ENCODE peak calls at places on chromosomes 1 and 21, in four cellular contexts. M, K, C and U are unnamed samples.

GRCh38 chr1:77265180-77265579 is 16.6 kb upstream of the AK5 start:
- DNase-seq in M (no peak), K (no peak), C (no peak), U (peak; percentile 14)

GRCh38 chr1:230878584-230878975 is 10.3 kb upstream of the C1orf198 start:
- DNase-seq in M (no peak), K (no peak), C (no peak), U (no peak)

GRCh38 chr1:52237430-52237829 is 95.5 kb downstream of the ZFYVE9 start:
- DNase-seq in M (no peak), K (peak; percentile 66), C (no peak), U (no peak)

GRCh38 chr1:200668514-200669313 is 993 bp downstream of the DDX59 start:
- DNase-seq in M (no peak), K (peak; percentile 22), C (no peak), U (no peak)

GRCh38 chr1:112517646-112518045 is 8.9 kb downstream of the WNT2B start:
- DNase-seq in M (no peak), K (no peak), C (no peak), U (no peak)

GRCh38 chr1:29123871-29124365 is at the start of gene TMEM200B:
- DNase-seq in M (no peak), K (no peak), C (peak; percentile 58), U (peak; percentile 28)

GRCh38 chr21:31897311-31897710 is 24.5 kb downstream of the HUNK start:
- DNase-seq in M (no peak), K (no peak), C (no peak), U (no peak)

GRCh38 chr1:22925111-22925510 is 47.6 kb downstream of the LACTBL1 start:
- DNase-seq in M (no peak), K (no peak), C (no peak), U (no peak)

GRCh38 chr1:60222492-60223369 is 149.2 kb upstream of the C1orf87 start:
- DNase-seq in M (no peak), K (no peak), C (peak; percentile 35), U (no peak)

GRCh38 chr1:106748581-106748980 is 307.9 kb upstream of the PRMT6 start:
- DNase-seq in M (no peak), K (no peak), C (no peak), U (no peak)

GRCh38 chr1:111474521-111474920 is 737 bp downstream of the C1orf162 start:
- DNase-seq in M (no peak), K (no peak), C (no peak), U (no peak)
- H3K4me3 ChIP-seq in M (no peak overlapping the region), K (no peak overlapping the region), C (no peak overlapping the region), U (no peak overlapping the region)

GRCh38 chr1:59103457-59103856 is 193.4 kb upstream of the FGGY start:
- DNase-seq in M (no peak), K (no peak), C (no peak), U (no peak)

GRCh38 chr1:59105548-59106507 is 191.1 kb upstream of the FGGY start:
- DNase-seq in M (no peak), K (no peak), C (no peak), U (no peak)

GRCh38 chr1:59107516-59107915 is 189.4 kb upstream of the FGGY start:
- DNase-seq in M (no peak), K (no peak), C (no peak), U (no peak)

GRCh38 chr1:59101518-59101917 is 195.4 kb upstream of the FGGY start:
- DNase-seq in M (no peak), K (no peak), C (no peak), U (no peak)

DNA sequence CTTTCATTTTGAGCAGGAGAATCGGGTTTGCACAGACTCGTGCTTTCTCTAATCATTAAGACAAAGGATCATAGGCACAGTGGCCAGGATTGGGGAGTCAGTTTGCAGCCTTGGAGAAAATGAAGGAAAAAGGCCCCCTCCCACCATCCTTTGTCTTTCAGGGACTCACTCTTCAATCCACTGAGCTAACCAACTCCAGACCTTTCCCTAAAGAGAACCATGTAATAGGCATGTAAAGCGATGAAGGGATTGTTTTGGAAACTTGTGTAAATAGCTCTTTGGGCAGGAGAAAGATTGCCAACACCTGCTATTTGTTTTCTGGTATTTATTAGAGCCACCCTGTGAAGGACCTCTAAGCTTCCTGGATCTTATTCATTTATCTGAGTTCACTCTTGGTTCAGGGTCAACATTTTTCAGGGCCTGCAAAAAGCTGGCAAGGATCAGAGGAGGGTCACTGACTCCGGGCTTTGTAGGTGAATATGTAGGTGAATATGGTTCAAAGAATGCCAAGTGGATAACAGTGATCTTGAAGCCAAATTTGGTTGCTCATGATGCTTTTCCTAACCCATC is 192.6 kb upstream of the FGGY start:
- DNase-seq in M (no peak), K (no peak), C (no peak), U (no peak)
- TF ChIP-seq EZH2phosphoT487 in M (no peak), K (no peak), C (no peak), U (no peak)

DNA sequence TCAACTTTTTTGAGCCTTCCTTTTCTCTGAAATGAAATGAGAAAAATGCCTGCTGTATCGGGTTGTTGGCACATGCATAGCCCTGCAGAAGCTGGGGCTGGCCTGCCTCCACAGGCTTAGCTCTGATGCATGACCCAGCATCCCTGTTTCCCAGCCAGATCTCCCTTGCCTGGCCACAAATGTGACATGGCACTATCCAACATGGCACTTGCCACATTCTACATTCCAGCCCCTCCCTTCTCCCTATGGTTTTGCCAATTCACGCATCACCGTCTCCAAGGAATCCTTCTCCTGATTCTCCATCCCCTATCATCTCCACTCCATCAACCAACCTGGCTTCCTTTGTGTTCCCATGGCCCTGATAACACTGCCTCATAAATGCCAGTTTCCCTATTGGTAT is 13.8 kb downstream of the RNU5D-1 start:
- DNase-seq in M (no peak), K (no peak), C (no peak), U (no peak)
- H3K4me3 ChIP-seq in M (no peak overlapping the region), K (no peak overlapping the region), C (no peak overlapping the region), U (no peak overlapping the region)

GRCh38 chr1:213330281-213330680 is 279.2 kb downstream of the RPS6KC1 start:
- DNase-seq in M (no peak), K (no peak), C (no peak), U (no peak)

GRCh38 chr1:213331776-213332175 is 280.7 kb downstream of the RPS6KC1 start:
- DNase-seq in M (no peak), K (no peak), C (no peak), U (no peak)

GRCh38 chr1:213327318-213327667 is 276.3 kb downstream of the RPS6KC1 start:
- DNase-seq in M (no peak), K (peak; percentile 25), C (no peak), U (no peak)

GRCh38 chr1:213325482-213325881 is 274.4 kb downstream of the RPS6KC1 start:
- DNase-seq in M (no peak), K (no peak), C (no peak), U (no peak)

DNA sequence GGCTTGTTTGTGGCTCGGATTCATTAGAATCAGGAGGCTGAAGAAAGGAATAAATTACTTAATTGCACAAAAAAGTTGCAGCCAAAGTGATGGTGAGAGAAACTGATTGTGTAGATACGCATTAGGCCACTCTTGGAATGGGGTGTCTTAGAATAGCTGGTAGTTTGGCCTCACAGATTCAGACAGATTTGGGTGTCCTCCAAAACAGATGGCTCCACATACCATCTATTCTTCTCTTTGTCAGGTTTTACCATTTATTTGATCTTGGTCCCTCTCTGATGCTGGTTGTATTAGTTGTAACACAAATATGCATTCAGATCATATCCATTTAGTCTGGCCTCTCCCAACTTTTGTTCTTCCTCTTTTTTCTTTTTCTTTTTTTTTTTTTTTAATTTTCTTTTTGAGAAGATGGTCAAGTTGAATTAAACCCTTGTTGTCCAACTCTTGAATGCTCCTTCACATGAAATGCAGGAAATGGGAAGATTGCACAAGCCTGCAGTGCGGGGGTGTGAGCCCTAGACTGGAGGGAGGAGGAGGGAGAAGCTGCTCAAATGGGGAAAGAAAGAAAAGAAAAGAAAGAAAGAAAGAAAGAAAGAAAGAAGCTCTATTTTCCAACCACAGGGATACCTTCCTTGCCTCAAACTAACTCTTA is 275.8 kb downstream of the RPS6KC1 start:
- DNase-seq in M (no peak), K (no peak), C (no peak), U (no peak)
- TF ChIP-seq EZH2phosphoT487 in M (no peak), K (no peak), C (no peak), U (no peak)